ENCODE peak calls at places on chromosomes 3 and 15, in six cellular contexts. D is H9, N is mesenchymal stem cell, Q is IMR-90, H is neuronal stem cell, A is H1. L is an unnamed sample.

GRCh38 chr3:47712398-47712797 is 69.3 kb downstream of the SMARCC1 start:
- DNase-seq in H (no peak), D (no peak), A (no peak), N (no peak), Q (no peak), L (no peak)

GRCh38 chr3:10602769-10603768 is 97.7 kb upstream of the ATP2B2 start:
- DNase-seq in H (no peak), A (no peak), D (no peak), N (no peak), Q (no peak), L (no peak)

GRCh38 chr3:188154758-188155574 is 1.0 kb downstream of the LPP start:
- DNase-seq in H (no peak), A (no peak), N (peak), Q (peak), D (no peak), L (no peak)

GRCh38 chr15:90885432-90886290 is 1.4 kb downstream of the FES start:
- DNase-seq in H (peak), A (peak), N (peak), Q (peak), D (peak), L (peak)

GRCh38 chr15:67701669-67702068 is 123.6 kb upstream of the SKOR1 start:
- DNase-seq in A (no peak), N (no peak), H (no peak), D (no peak), Q (peak), L (no peak)

GRCh38 chr3:54706783-54707182 is 221.1 kb downstream of the LRTM1 start:
- DNase-seq in Q (no peak), N (no peak), D (no peak), A (no peak), H (no peak), L (no peak)

GRCh38 chr3:130748981-130749380 is 2.4 kb upstream of the PIK3R4 start:
- DNase-seq in H (no peak), Q (peak), N (peak), D (no peak), A (no peak), L (no peak)

GRCh38 chr3:56677286-56677685 is 5.8 kb downstream of the TASOR start:
- DNase-seq in N (no peak), D (no peak), H (no peak), Q (no peak), A (no peak), L (no peak)

GRCh38 chr15:24748812-24749439 is 73.4 kb downstream of the NPAP1 start:
- DNase-seq in N (no peak), Q (no peak), A (no peak), H (no peak), D (no peak), L (no peak)

GRCh38 chr3:143443851-143444331 is 324.3 kb downstream of the CHST2 start:
- DNase-seq in D (no peak), A (no peak), H (no peak), Q (peak), N (peak), L (peak)
- H3K14ac ChIP-seq in D (no peak), A (no peak), H (no peak), Q (no peak), N (no peak), L (no peak)

DNA sequence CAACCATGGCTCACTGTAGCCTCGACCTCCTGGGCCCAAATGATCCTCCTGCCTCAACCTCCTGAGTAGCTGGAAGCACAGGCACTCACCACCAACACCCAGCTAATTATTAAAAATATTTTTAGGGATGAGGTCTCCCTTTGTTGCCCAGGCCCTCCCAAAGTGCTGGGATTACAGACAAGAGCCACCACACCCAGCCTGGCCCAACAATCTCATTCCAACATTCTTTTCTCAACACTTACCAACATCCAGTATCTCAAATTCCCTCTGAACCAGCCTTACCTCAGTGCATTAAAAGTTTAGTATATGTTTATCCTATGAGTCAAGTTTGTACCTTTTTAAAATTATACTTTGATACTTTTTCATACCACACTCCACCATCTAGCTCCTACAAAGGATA is 25.0 kb downstream of the ANXA2 start:
- DNase-seq in A (no peak), D (no peak), Q (no peak), H (no peak), N (no peak), L (no peak)
- H3K27ac ChIP-seq in A (no peak), D (no peak), Q (peak), H (no peak), N (peak), L (peak)

GRCh38 chr3:14307953-14308352 is 94.5 kb upstream of the SLC6A6 start:
- DNase-seq in H (no peak), N (no peak), D (no peak), Q (no peak), A (no peak), L (no peak)
- H3K14ac ChIP-seq in H (no peak), N (no peak), D (no peak), Q (no peak), A (no peak), L (no peak)

GRCh38 chr3:71707600-71707999 is 17.6 kb downstream of the EIF4E3 start:
- DNase-seq in H (no peak), Q (peak), N (no peak), D (no peak), A (no peak), L (no peak)

GRCh38 chr3:71710906-71711494 is 14.2 kb downstream of the EIF4E3 start:
- DNase-seq in Q (peak), A (no peak), N (peak), D (no peak), H (peak), L (peak)

GRCh38 chr3:71704915-71705314 is 20.3 kb downstream of the EIF4E3 start:
- DNase-seq in D (no peak), A (no peak), H (no peak), Q (no peak), N (no peak), L (no peak)

GRCh38 chr3:71709908-71710511 is 15.2 kb downstream of the EIF4E3 start:
- DNase-seq in A (no peak), N (no peak), H (no peak), D (no peak), Q (no peak), L (no peak)

DNA sequence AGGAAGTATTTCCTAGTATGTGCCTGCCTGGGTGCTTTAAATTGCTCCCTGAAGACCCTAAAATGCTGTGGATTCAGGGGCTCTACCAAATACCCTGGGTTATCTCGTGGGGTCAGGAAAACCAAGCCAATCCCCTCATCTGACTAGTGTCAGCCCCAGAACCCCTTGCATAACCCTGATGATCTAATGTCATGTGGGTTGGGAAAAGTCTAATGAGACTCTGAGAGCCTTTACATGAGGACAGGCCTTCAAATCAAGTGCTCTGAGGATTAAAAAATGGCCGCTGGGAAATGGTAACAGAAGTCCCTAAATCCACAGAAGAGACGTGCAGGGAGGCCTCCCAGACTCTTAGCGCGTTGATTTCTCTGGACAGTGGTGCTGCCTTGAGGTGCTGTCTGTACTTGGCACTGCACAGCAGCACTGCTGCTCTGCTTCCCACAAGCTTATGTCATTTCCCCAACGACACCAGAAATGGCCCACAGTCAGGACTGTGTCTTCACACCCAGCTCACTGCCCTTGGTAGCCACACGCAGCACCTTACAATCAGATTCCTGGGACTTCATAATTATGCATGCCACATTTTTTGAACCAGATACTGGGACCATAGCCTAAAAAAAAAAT is 16.6 kb downstream of the EIF4E3 start:
- DNase-seq in H (no peak), A (no peak), D (no peak), Q (no peak), N (no peak), L (no peak)
- H3K27ac ChIP-seq in H (no peak), A (no peak), D (no peak), Q (no peak), N (no peak), L (no peak)

GRCh38 chr15:64987136-64987535 is 2.6 kb downstream of the SPG21 start:
- DNase-seq in D (no peak), Q (no peak), N (no peak), A (no peak), H (no peak), L (no peak)

GRCh38 chr15:64979252-64979710 is 10.4 kb downstream of the SPG21 start:
- DNase-seq in H (no peak), A (no peak), D (peak), Q (no peak), N (no peak), L (no peak)

GRCh38 chr15:64981812-64982431 is 7.8 kb downstream of the SPG21 start:
- DNase-seq in D (no peak), N (no peak), Q (no peak), H (no peak), A (no peak), L (no peak)

GRCh38 chr15:64985382-64986033 is 4.2 kb downstream of the SPG21 start:
- DNase-seq in N (peak), H (no peak), D (no peak), A (peak), Q (peak), L (no peak)

GRCh38 chr15:64982472-64982871 is 7.2 kb downstream of the SPG21 start:
- DNase-seq in D (no peak), Q (peak), N (no peak), H (no peak), A (no peak), L (no peak)
- H3K14ac ChIP-seq in D (no peak), Q (no peak), N (no peak), H (no peak), A (no peak), L (no peak)

L was measured in trophoblast cell.